ENCODE peak calls at places on chromosomes 7 and 10, in nine cellular contexts. U, Z, F, W, R, E, X, N and L are unnamed samples.

GRCh38 chr10:63829020-63829419 is 307.8 kb downstream of the REEP3 start:
- DNase-seq in U (no peak), Z (no peak), F (no peak), W (no peak), R (no peak), E (no peak), X (no peak), N (no peak), L (no peak)

GRCh38 chr7:151453326-151453791 is 13.4 kb upstream of the CRYGN start:
- DNase-seq in U (peak; percentile 54), Z (no peak), F (peak; percentile 16), W (no peak), R (no peak), E (no peak), X (peak; percentile 55), N (no peak), L (no peak)

GRCh38 chr7:129169171-129169643 is 19.2 kb upstream of the SMO start:
- DNase-seq in U (peak; percentile 86), Z (peak; percentile 18), F (peak; percentile 60), W (peak; percentile 37), R (no peak), E (peak; percentile 52), X (no peak), N (peak; percentile 35), L (no peak)

GRCh38 chr7:98294798-98295382 is 13.4 kb downstream of the BRI3 start:
- DNase-seq in U (no peak), Z (peak; percentile 32), F (no peak), W (peak; percentile 43), R (no peak), E (peak; percentile 87), X (peak; percentile 69), N (no peak), L (peak; percentile 78)

GRCh38 chr7:147419001-147419400 is 1171.6 kb upstream of the C7orf33 start:
- DNase-seq in U (no peak), Z (no peak), F (no peak), W (no peak), R (no peak), E (no peak), X (no peak), N (no peak), L (no peak)

GRCh38 chr10:69801434-69802315 is at the start of gene COL13A1:
- DNase-seq in U (peak; percentile 64), Z (peak; percentile 62), F (peak; percentile 35), W (no peak), R (no peak), E (peak; percentile 28), X (peak; percentile 67), N (no peak), L (peak; percentile 95)

GRCh38 chr10:52615349-52615748 is 157.2 kb downstream of the MBL2 start:
- DNase-seq in U (no peak), Z (no peak), F (no peak), W (no peak), R (no peak), E (no peak), X (no peak), N (no peak), L (no peak)

GRCh38 chr10:28841625-28842024 is 164.3 kb downstream of the BAMBI start:
- DNase-seq in U (no peak), Z (no peak), F (no peak), W (no peak), R (no peak), E (no peak), X (no peak), N (no peak), L (no peak)

GRCh38 chr7:13231216-13231615 is 543.8 kb downstream of the ARL4A start:
- DNase-seq in U (no peak), Z (no peak), F (no peak), W (no peak), R (no peak), E (no peak), X (no peak), N (no peak), L (no peak)

GRCh38 chr10:74593470-74593869 is 232.9 kb upstream of the KAT6B start:
- DNase-seq in U (no peak), Z (no peak), F (no peak), W (no peak), R (no peak), E (no peak), X (no peak), N (no peak), L (no peak)

GRCh38 chr10:131158695-131159094 is 152.8 kb downstream of the TCERG1L start:
- DNase-seq in U (peak; percentile 71), Z (no peak), F (no peak), W (no peak), R (no peak), E (no peak), X (no peak), N (no peak), L (no peak)

GRCh38 chr10:102710604-102711003 is 3.6 kb downstream of the ARL3 start:
- DNase-seq in U (no peak), Z (peak; percentile 52), F (no peak), W (peak; percentile 23), R (no peak), E (no peak), X (no peak), N (no peak), L (peak; percentile 38)

GRCh38 chr7:158583810-158584209 is 3.8 kb downstream of the PTPRN2 start:
- DNase-seq in U (no peak), Z (no peak), F (no peak), W (no peak), R (no peak), E (no peak), X (no peak), N (no peak), L (no peak)

GRCh38 chr7:28500143-28500542 is 87.8 kb downstream of the CREB5 start:
- DNase-seq in U (no peak), Z (no peak), F (no peak), W (no peak), R (no peak), E (no peak), X (no peak), N (no peak), L (no peak)

GRCh38 chr7:48090095-48090805 is 1.2 kb downstream of the UPP1 start:
- DNase-seq in U (peak; percentile 89), Z (peak; percentile 73), F (peak; percentile 36), W (no peak), R (no peak), E (no peak), X (no peak), N (no peak), L (peak; percentile 45)

GRCh38 chr10:16835223-16835622 is 18.0 kb upstream of the RSU1 start:
- DNase-seq in U (no peak), Z (no peak), F (no peak), W (no peak), R (no peak), E (no peak), X (no peak), N (no peak), L (no peak)

GRCh38 chr10:34801066-34801738 is 13.9 kb downstream of the PARD3 start:
- DNase-seq in U (peak; percentile 14), Z (peak; percentile 64), F (no peak), W (no peak), R (no peak), E (no peak), X (no peak), N (peak; percentile 16), L (no peak)

GRCh38 chr10:130352291-130352645 is 216.1 kb downstream of the GLRX3 start:
- DNase-seq in U (no peak), Z (no peak), F (no peak), W (no peak), R (no peak), E (no peak), X (no peak), N (no peak), L (no peak)

GRCh38 chr10:92074126-92074887 is 150.7 kb downstream of the BTAF1 start:
- DNase-seq in U (no peak), Z (peak; percentile 50), F (no peak), W (peak; percentile 20), R (no peak), E (no peak), X (no peak), N (no peak), L (no peak)

GRCh38 chr7:22668971-22669401 is 58.0 kb upstream of the IL6 start:
- DNase-seq in U (no peak), Z (no peak), F (no peak), W (no peak), R (no peak), E (no peak), X (no peak), N (no peak), L (no peak)

DNA sequence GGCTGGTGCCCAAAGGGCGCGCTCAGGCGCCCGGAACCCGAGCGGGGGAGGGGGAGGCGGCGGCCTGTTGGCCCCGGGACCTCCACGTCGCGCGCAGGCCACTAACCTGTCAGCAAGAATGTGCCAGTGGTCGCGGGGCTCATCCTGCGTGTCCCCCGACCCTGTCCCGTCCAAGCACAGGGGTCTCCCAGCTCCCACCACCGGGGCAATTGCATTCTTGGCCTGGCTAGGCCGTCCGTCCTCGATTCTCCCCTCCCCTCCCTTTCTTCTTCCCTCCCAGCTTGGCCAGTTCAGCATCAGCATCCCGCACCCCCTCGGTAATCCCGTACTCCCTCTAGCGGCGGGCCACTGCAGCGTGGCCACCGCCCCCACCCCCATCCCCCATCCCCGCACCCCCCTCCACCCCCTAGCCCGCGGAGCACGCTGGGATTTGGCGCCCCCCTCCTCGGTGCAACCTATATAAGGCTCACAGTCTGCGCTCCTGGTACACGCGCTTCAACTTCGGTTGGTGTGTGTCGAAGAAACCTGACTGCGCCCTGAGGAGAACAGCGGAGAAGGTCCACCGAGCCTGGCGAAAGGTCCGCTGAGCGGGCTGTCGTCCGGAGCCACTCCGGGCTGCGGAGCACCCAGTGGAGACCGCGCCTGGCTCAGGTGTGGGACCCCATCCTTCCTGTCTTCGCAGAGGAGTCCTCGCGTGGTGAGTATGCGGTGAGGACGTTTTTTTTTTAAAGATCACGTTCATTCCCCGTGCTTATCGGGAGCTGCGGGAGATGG is at the start of gene SGCE:
- DNase-seq in U (peak; percentile 88), Z (peak; percentile 65), F (peak; percentile 89), W (peak; percentile 45), R (peak; percentile 5), E (peak; percentile 25), X (peak; percentile 73), N (peak; percentile 63), L (peak; percentile 37)
- TF ChIP-seq POLR2A in U (no peak), Z (no peak), F (peak; percentile 19), W (no peak), R (no peak), E (peak; percentile 98), X (no peak), N (no peak), L (peak; percentile 62)

GRCh38 chr10:100986952-100987684 is at the start of the genes MRPL43 and TWNK:
- DNase-seq in U (peak; percentile 95), Z (peak; percentile 84), F (peak; percentile 87), W (peak; percentile 88), R (no peak), E (peak; percentile 96), X (peak; percentile 91), N (peak; percentile 78), L (peak; percentile 81)
- TF ChIP-seq POLR2A in U (no peak), Z (no peak), F (peak; percentile 56), W (peak; percentile 73), R (no peak), E (peak; percentile 65), X (no peak), N (no peak), L (peak; percentile 57)

GRCh38 chr7:131104611-131105293 is 222.9 kb upstream of the MKLN1 start:
- DNase-seq in U (no peak), Z (no peak), F (no peak), W (no peak), R (no peak), E (no peak), X (no peak), N (no peak), L (no peak)
- TF ChIP-seq POLR2A in U (no peak), Z (no peak), F (no peak), W (no peak), R (no peak), E (no peak), X (no peak), N (no peak), L (no peak)

GRCh38 chr10:974785-975074 is 13.5 kb upstream of the GTPBP4 start:
- DNase-seq in U (no peak), Z (no peak), F (no peak), W (no peak), R (no peak), E (no peak), X (no peak), N (no peak), L (no peak)
- TF ChIP-seq POLR2A in U (no peak), Z (no peak), F (no peak), W (no peak), R (no peak), E (no peak), X (no peak), N (no peak), L (no peak)